ENCODE peak calls at places on chromosomes 5 and 9, in seven cellular contexts. I is neural progenitor cell, F is Peyer's patch, V is A549, C is OCI-LY7, T is gastrocnemius medialis, X is sigmoid colon. H is an unnamed sample. For H3K4me1, the result is how much of the 10 kb centered on the place peaks cover.

GRCh38 chr5:178305801-178306200 is 73.2 kb upstream of the PHYKPL start:
- DNase-seq in I (no peak), F (no peak), V (no peak), C (no peak), T (peak), X (peak), H (no peak)

GRCh38 chr5:81425569-81425968 is 31.6 kb upstream of the ACOT12 start:
- DNase-seq in I (peak), F (no peak), V (peak), C (peak), T (no peak), X (no peak), H (no peak)

GRCh38 chr5:79809743-79810142 is 120.1 kb downstream of the CMYA5 start:
- DNase-seq in I (no peak), F (no peak), V (no peak), C (no peak), T (peak), X (no peak), H (no peak)

GRCh38 chr9:127204771-127205470 is 59.7 kb upstream of the GARNL3 start:
- DNase-seq in I (no peak), F (no peak), V (peak), C (peak), T (peak), X (peak), H (no peak)

GRCh38 chr5:53323943-53324642 is 156.3 kb upstream of the FST start:
- DNase-seq in I (no peak), F (no peak), V (no peak), C (no peak), T (no peak), X (no peak), H (no peak)

GRCh38 chr9:136495401-136495800 is 12.6 kb upstream of the SEC16A start:
- DNase-seq in I (no peak), F (no peak), V (no peak), C (no peak), T (no peak), X (no peak), H (no peak)

GRCh38 chr9:124501771-124502320 is 5.4 kb downstream of the NR5A1 start:
- DNase-seq in I (no peak), F (no peak), V (no peak), C (no peak), T (no peak), X (no peak), H (no peak)

GRCh38 chr5:321233-321725 is at the start of gene AHRR:
- DNase-seq in I (peak), F (no peak), V (peak), C (no peak), T (no peak), X (no peak), H (peak)

GRCh38 chr9:91580136-91580535 is 156.5 kb upstream of the NFIL3 start:
- DNase-seq in I (no peak), F (no peak), V (no peak), C (no peak), T (no peak), X (no peak), H (no peak)

GRCh38 chr5:140632366-140633080 is 452 bp downstream of the CD14 start:
- DNase-seq in I (no peak), F (peak), V (no peak), C (no peak), T (peak), X (peak), H (peak)

GRCh38 chr9:91489391-91489899 is 65.8 kb upstream of the NFIL3 start:
- DNase-seq in I (no peak), F (no peak), V (no peak), C (no peak), T (peak), X (no peak), H (no peak)

GRCh38 chr5:73796164-73797141 is 170.5 kb downstream of the ARHGEF28 start:
- DNase-seq in I (no peak), F (no peak), V (peak), C (no peak), T (no peak), X (no peak), H (peak)

GRCh38 chr5:68071731-68072130 is 143.8 kb upstream of the PIK3R1 start:
- DNase-seq in I (no peak), F (no peak), V (no peak), C (no peak), T (no peak), X (no peak), H (no peak)

GRCh38 chr5:139765409-139766217 is 30.0 kb upstream of the PSD2 start:
- DNase-seq in I (peak), F (peak), V (peak), C (peak), T (peak), X (peak), H (peak)

GRCh38 chr5:149517461-149518122 is 33.6 kb downstream of the CSNK1A1 start:
- DNase-seq in I (peak), F (no peak), V (no peak), C (no peak), T (no peak), X (no peak), H (no peak)

GRCh38 chr5:139341689-139342422 is at the start of gene PAIP2:
- DNase-seq in I (peak), F (peak), V (peak), C (peak), T (peak), X (peak), H (peak)

GRCh38 chr9:114225534-114226288 is 70.4 kb downstream of the COL27A1 start:
- DNase-seq in I (no peak), F (no peak), V (no peak), C (no peak), T (no peak), X (no peak), H (no peak)

GRCh38 chr9:76897804-76898525 is 7.9 kb downstream of the PRUNE2 start:
- DNase-seq in I (no peak), F (no peak), V (no peak), C (no peak), T (no peak), X (no peak), H (no peak)

GRCh38 chr5:81408496-81408895 is 14.6 kb upstream of the ACOT12 start:
- DNase-seq in I (no peak), F (no peak), V (no peak), C (no peak), T (no peak), X (no peak), H (no peak)

GRCh38 chr5:102090770-102091169 is 205.3 kb downstream of the SLCO4C1 start:
- DNase-seq in I (peak), F (no peak), V (no peak), C (peak), T (no peak), X (no peak), H (no peak)

GRCh38 chr5:35908266-35908665 is 30.2 kb downstream of the CAPSL start:
- DNase-seq in I (no peak), F (no peak), V (no peak), C (peak), T (no peak), X (no peak), H (no peak)

GRCh38 chr5:110880413-110880812 is 141.6 kb downstream of the SLC25A46 start:
- DNase-seq in I (no peak), F (no peak), V (no peak), C (no peak), T (no peak), X (peak), H (no peak)

GRCh38 chr9:33959725-33960124 is 89.0 kb downstream of the UBAP2 start:
- DNase-seq in I (no peak), F (no peak), V (no peak), C (no peak), T (no peak), X (no peak), H (no peak)

GRCh38 chr5:39191216-39191615 is 28.1 kb downstream of the FYB1 start:
- DNase-seq in I (no peak), F (no peak), V (no peak), C (no peak), T (no peak), X (no peak), H (no peak)

GRCh38 chr5:109242518-109242917 is 167.3 kb downstream of the PJA2 start:
- DNase-seq in I (no peak), F (no peak), V (no peak), C (no peak), T (no peak), X (no peak), H (no peak)

GRCh38 chr5:978051-978450 is 30.6 kb upstream of the NKD2 start:
- DNase-seq in I (no peak), F (no peak), V (no peak), C (no peak), T (no peak), X (no peak), H (no peak)

DNA sequence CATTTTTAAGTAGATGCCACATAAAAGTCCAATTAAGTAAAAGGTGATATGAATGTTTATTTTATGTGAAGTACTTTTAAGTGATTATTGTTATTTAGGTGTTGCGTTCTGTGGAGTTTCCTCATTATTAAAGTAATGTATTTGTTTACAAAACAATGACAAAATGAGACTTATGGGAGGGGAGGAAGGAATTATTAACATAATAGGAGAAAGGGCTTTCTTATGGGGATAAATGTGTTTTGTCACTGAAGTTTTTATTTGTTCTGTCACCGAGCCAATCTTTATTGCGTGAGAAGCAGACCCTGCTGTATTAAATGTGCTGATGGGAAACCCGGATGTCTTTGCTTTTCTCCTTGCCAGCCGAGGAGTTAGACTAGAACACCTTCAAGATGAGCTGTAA is 44.5 kb downstream of the TRIO start:
- DNase-seq in I (no peak), F (no peak), V (no peak), C (no peak), T (no peak), X (no peak), H (no peak)
- H3K4me1 ChIP-seq in I (under half), F (under half), V (half or more), C (under half), T (half or more), X (half or more), H (under half)

GRCh38 chr9:112334319-112334828 is 955 bp upstream of the PTBP3 start:
- DNase-seq in I (peak), F (peak), V (no peak), C (peak), T (no peak), X (no peak), H (no peak)
- TF ChIP-seq CTCF in I (no peak), F (no peak), V (no peak), C (peak), T (no peak), X (no peak), H (no peak)

GRCh38 chr9:98402272-98402840 is 146.9 kb upstream of the TBC1D2 start:
- DNase-seq in I (no peak), F (no peak), V (no peak), C (no peak), T (no peak), X (no peak), H (no peak)

GRCh38 chr9:98403715-98404114 is 148.3 kb upstream of the TBC1D2 start:
- DNase-seq in I (no peak), F (no peak), V (no peak), C (no peak), T (no peak), X (no peak), H (no peak)

GRCh38 chr9:98401140-98402025 is 145.9 kb upstream of the TBC1D2 start:
- DNase-seq in I (no peak), F (no peak), V (no peak), C (no peak), T (no peak), X (no peak), H (no peak)

GRCh38 chr9:98406469-98406868 is 151.0 kb upstream of the TBC1D2 start:
- DNase-seq in I (no peak), F (no peak), V (no peak), C (no peak), T (no peak), X (no peak), H (no peak)

DNA sequence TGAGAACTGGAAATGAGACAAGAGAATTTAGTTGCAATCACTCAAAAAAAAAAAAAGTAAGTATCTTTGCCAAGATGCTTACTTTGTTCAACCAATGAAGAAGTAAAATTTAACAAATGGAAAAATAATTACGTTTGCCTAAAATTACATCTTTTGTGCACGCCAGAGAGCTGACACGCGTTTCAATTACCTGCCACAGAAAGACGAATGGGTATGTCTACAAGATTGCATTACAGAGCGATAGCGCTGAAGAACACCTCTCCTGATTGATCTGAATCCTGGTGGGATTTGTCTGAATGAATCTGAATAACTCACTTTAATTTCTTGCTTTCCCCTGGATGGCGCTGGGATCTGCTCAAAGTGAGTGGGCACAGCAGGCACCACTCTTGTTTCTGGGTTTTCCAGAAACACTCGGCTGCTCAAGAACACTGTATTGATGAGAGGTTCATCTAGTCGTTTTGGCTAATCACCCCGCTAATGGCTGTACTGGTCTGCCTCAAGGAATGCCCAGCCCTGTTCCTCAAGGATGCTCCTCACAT is 148.8 kb upstream of the TBC1D2 start:
- DNase-seq in I (no peak), F (no peak), V (no peak), C (no peak), T (no peak), X (no peak), H (no peak)
- H3K4me1 ChIP-seq in I (under half), F (under half), V (under half), C (under half), T (under half), X (under half), H (under half)

DNA sequence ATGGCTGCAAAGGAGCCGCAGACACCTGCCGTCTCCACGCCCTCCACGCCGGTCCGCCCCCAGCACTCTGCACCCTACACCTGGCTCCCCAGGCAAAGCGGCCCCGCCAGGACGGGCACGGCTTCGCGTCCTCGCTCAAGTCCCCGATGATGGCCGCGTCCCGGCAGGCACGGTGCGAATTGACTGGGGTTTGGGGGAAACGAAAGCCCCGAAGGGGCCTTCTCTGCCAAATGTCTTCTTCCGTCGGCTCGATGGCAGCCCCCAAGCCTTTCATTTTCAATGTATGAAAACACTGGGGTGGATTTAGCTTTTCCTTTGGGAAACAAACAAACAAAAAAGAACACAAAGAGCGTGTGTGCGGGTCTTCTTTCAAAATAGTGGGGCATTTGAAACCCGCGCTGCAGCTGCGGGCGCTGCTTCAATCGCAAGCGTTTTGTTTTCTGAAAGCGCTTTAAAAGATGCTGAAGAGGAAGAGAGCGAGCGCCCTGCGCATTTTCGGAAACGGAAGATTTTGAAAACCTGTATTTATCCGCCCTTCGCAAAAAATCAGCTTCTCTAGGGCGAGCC is 160.0 kb downstream of the RMI1 start:
- DNase-seq in I (peak), F (no peak), V (no peak), C (no peak), T (no peak), X (no peak), H (peak)
- TF ChIP-seq CTCF in I (no peak), F (no peak), V (no peak), C (no peak), T (no peak), X (no peak), H (no peak)

GRCh38 chr5:135439426-135440205 is 7.5 kb downstream of the DCANP1 start:
- DNase-seq in I (no peak), F (no peak), V (no peak), C (no peak), T (no peak), X (peak), H (no peak)
- H3K4me1 ChIP-seq in I (under half), F (under half), V (under half), C (under half), T (under half), X (under half), H (under half)

DNA sequence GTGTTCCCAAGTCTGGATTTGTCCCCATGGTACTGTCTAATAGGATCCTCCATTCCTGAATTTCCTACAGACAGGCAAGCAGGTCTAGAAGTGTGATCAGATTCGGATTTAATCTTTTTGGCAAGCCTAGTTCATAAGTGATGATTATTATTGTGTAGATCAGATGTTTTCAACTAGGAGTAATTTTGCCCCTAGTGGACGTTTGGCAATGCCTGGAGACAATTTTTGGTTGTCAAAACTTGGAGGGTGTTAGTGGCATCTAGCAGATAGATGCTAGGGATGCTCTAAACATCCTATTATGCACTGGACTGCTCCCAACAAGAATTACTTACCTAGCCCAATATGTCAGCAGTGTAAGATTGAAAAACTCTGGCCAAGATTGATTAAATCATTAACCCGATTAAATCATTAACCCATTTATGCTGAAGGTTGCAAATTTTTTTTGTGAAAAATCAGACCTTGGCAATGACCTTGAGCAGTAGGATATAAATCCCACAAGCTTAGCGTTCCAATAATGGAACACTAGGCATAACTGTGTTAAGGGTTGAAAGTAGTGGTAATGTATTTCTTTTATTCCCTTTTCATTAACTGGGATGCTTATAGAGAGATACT is 28.2 kb downstream of the TCERG1 start:
- DNase-seq in I (no peak), F (no peak), V (no peak), C (peak), T (no peak), X (no peak), H (no peak)
- TF ChIP-seq CTCF in I (peak), F (no peak), V (no peak), C (peak), T (no peak), X (no peak), H (no peak)

H was measured in mucosa of descending colon.